ENCODE peak calls at places on chromosomes 16 and 17, in ten cellular contexts. J, B, P, O, Y, U, I, X, Z and M are unnamed samples.

GRCh38 chr16:88507231-88507743 is 54.2 kb downstream of the ZFPM1 start:
- DNase-seq in J (no peak), B (no peak), P (no peak), O (no peak), Y (no peak), U (no peak), I (no peak), X (no peak), Z (no peak), M (no peak)

GRCh38 chr17:40118093-40118492 is 3.7 kb upstream of the MSL1 start:
- DNase-seq in J (no peak), B (no peak), P (no peak), O (no peak), Y (no peak), U (no peak), I (no peak), X (no peak), Z (no peak), M (no peak)

GRCh38 chr16:24499193-24499814 is 40.1 kb upstream of the RBBP6 start:
- DNase-seq in J (peak; percentile 56), B (no peak), P (peak; percentile 79), O (peak; percentile 21), Y (peak; percentile 47), U (peak; percentile 54), I (peak; percentile 61), X (peak; percentile 71), Z (peak; percentile 60), M (peak; percentile 34)

GRCh38 chr16:19555186-19555937 is at the start of gene VPS35L:
- DNase-seq in J (peak; percentile 100), B (peak; percentile 98), P (peak; percentile 99), O (peak; percentile 97), Y (peak; percentile 93), U (peak; percentile 100), I (peak; percentile 97), X (peak; percentile 98), Z (peak; percentile 94), M (peak; percentile 90)

GRCh38 chr17:17120294-17120693 is 78.0 kb downstream of the MPRIP start:
- DNase-seq in J (no peak), B (no peak), P (no peak), O (no peak), Y (no peak), U (no peak), I (no peak), X (no peak), Z (no peak), M (no peak)

GRCh38 chr16:86651823-86652222 is 73.5 kb downstream of the FOXL1 start:
- DNase-seq in J (no peak), B (no peak), P (no peak), O (no peak), Y (no peak), U (no peak), I (no peak), X (no peak), Z (no peak), M (no peak)

GRCh38 chr17:35241520-35241919 is 1.4 kb upstream of the SLFN5 start:
- DNase-seq in J (no peak), B (peak; percentile 51), P (no peak), O (no peak), Y (no peak), U (no peak), I (no peak), X (no peak), Z (no peak), M (no peak)

GRCh38 chr17:74317071-74317470 is 9.0 kb upstream of the KIF19 start:
- DNase-seq in J (peak; percentile 44), B (no peak), P (no peak), O (no peak), Y (no peak), U (no peak), I (no peak), X (no peak), Z (no peak), M (no peak)

GRCh38 chr16:50680907-50681885 is at the start of gene SNX20:
- DNase-seq in J (no peak), B (peak; percentile 83), P (no peak), O (peak; percentile 45), Y (peak; percentile 73), U (peak; percentile 83), I (no peak), X (no peak), Z (no peak), M (peak; percentile 72)

GRCh38 chr16:57480127-57480753 is 6.1 kb downstream of the DOK4 start:
- DNase-seq in J (no peak), B (peak; percentile 91), P (no peak), O (peak; percentile 89), Y (no peak), U (no peak), I (no peak), X (peak; percentile 74), Z (peak; percentile 88), M (no peak)

GRCh38 chr17:35046740-35047283 is 16.7 kb downstream of the RFFL start:
- DNase-seq in J (peak; percentile 79), B (no peak), P (peak; percentile 51), O (no peak), Y (peak; percentile 62), U (peak; percentile 82), I (peak; percentile 12), X (peak; percentile 25), Z (peak; percentile 43), M (peak; percentile 73)

GRCh38 chr16:4603624-4604170 is 11.0 kb downstream of the UBALD1 start:
- DNase-seq in J (no peak), B (no peak), P (no peak), O (no peak), Y (no peak), U (no peak), I (no peak), X (no peak), Z (no peak), M (no peak)

GRCh38 chr16:75380870-75381269 is 52.4 kb downstream of the CFDP1 start:
- DNase-seq in J (peak; percentile 87), B (no peak), P (no peak), O (no peak), Y (no peak), U (no peak), I (no peak), X (no peak), Z (no peak), M (no peak)

GRCh38 chr16:54586474-54587175 is 300.0 kb upstream of the IRX3 start:
- DNase-seq in J (no peak), B (no peak), P (no peak), O (no peak), Y (no peak), U (no peak), I (no peak), X (no peak), Z (no peak), M (no peak)

GRCh38 chr16:55709801-55710200 is 54.0 kb downstream of the SLC6A2 start:
- DNase-seq in J (no peak), B (no peak), P (no peak), O (no peak), Y (no peak), U (no peak), I (no peak), X (no peak), Z (no peak), M (no peak)

GRCh38 chr17:17729620-17730249 is 48.5 kb downstream of the RAI1 start:
- DNase-seq in J (peak; percentile 52), B (peak; percentile 78), P (peak; percentile 59), O (no peak), Y (peak; percentile 77), U (peak; percentile 68), I (peak; percentile 57), X (peak; percentile 67), Z (peak; percentile 69), M (peak; percentile 82)

GRCh38 chr17:39963826-39964225 is 1.0 kb downstream of the GSDMA start:
- DNase-seq in J (no peak), B (peak; percentile 56), P (no peak), O (no peak), Y (no peak), U (no peak), I (no peak), X (no peak), Z (peak; percentile 94), M (no peak)

GRCh38 chr16:84438971-84439696 is 65.3 kb downstream of the MEAK7 start:
- DNase-seq in J (no peak), B (peak; percentile 78), P (peak; percentile 22), O (no peak), Y (no peak), U (no peak), I (no peak), X (no peak), Z (no peak), M (no peak)

GRCh38 chr16:50635505-50636392 is 45.4 kb downstream of the SNX20 start:
- DNase-seq in J (no peak), B (no peak), P (no peak), O (no peak), Y (no peak), U (peak; percentile 28), I (no peak), X (peak; percentile 83), Z (no peak), M (no peak)